ENCODE peak calls at places on chromosomes 6 and 20, in five cellular contexts. One of them, this sample, is unnamed.

GRCh38 chr6:164151161-164151728 is 736.7 kb downstream of the QKI start:
- DNase-seq in GM12878: no peak
- DNase-seq in fibroblast of mammary gland: no peak
- DNase-seq in neuronal stem cell: peak
- DNase-seq in PC-3: no peak
- DNase-seq in this sample: no peak

GRCh38 chr6:147821266-147821665 is 312.8 kb downstream of the SAMD5 start:
- DNase-seq in fibroblast of mammary gland: no peak
- DNase-seq in GM12878: no peak
- DNase-seq in PC-3: no peak
- DNase-seq in neuronal stem cell: peak
- DNase-seq in this sample: no peak

GRCh38 chr20:5715068-5715841 is 34.9 kb upstream of the SHLD1 start:
- DNase-seq in fibroblast of mammary gland: no peak
- DNase-seq in GM12878: no peak
- DNase-seq in neuronal stem cell: no peak
- DNase-seq in PC-3: peak
- DNase-seq in this sample: no peak

GRCh38 chr6:169867751-169868191 is 116.3 kb downstream of the ERMARD start:
- DNase-seq in GM12878: no peak
- DNase-seq in PC-3: no peak
- DNase-seq in neuronal stem cell: no peak
- DNase-seq in fibroblast of mammary gland: no peak
- DNase-seq in this sample: no peak

GRCh38 chr6:90939906-90940305 is 353.0 kb upstream of the MAP3K7 start:
- DNase-seq in PC-3: no peak
- DNase-seq in GM12878: no peak
- DNase-seq in fibroblast of mammary gland: no peak
- DNase-seq in neuronal stem cell: no peak
- DNase-seq in this sample: peak

GRCh38 chr6:150176152-150176551 is 33.3 kb downstream of the PPP1R14C start:
- DNase-seq in fibroblast of mammary gland: no peak
- DNase-seq in neuronal stem cell: no peak
- DNase-seq in PC-3: no peak
- DNase-seq in GM12878: no peak
- DNase-seq in this sample: no peak

GRCh38 chr20:24790746-24791283 is 158.3 kb upstream of the CST7 start:
- DNase-seq in fibroblast of mammary gland: no peak
- DNase-seq in neuronal stem cell: no peak
- DNase-seq in GM12878: no peak
- DNase-seq in PC-3: no peak
- DNase-seq in this sample: no peak

GRCh38 chr6:148323344-148323743 is 19.3 kb upstream of the SASH1 start:
- DNase-seq in neuronal stem cell: no peak
- DNase-seq in PC-3: peak
- DNase-seq in fibroblast of mammary gland: peak
- DNase-seq in GM12878: no peak
- DNase-seq in this sample: no peak

GRCh38 chr6:3208096-3208774 is 19.2 kb downstream of the TUBB2B start:
- DNase-seq in fibroblast of mammary gland: peak
- DNase-seq in neuronal stem cell: no peak
- DNase-seq in PC-3: no peak
- DNase-seq in GM12878: no peak
- DNase-seq in this sample: no peak

GRCh38 chr6:51342393-51342792 is 523.7 kb downstream of the TFAP2B start:
- DNase-seq in PC-3: no peak
- DNase-seq in neuronal stem cell: no peak
- DNase-seq in fibroblast of mammary gland: no peak
- DNase-seq in GM12878: no peak
- DNase-seq in this sample: no peak

GRCh38 chr20:49863666-49864065 is 51.0 kb downstream of the SLC9A8 start:
- DNase-seq in fibroblast of mammary gland: no peak
- DNase-seq in PC-3: no peak
- DNase-seq in GM12878: no peak
- DNase-seq in neuronal stem cell: no peak
- DNase-seq in this sample: no peak

GRCh38 chr6:19153981-19154295 is 683.2 kb upstream of the ID4 start:
- DNase-seq in fibroblast of mammary gland: no peak
- DNase-seq in GM12878: no peak
- DNase-seq in neuronal stem cell: no peak
- DNase-seq in PC-3: no peak
- DNase-seq in this sample: no peak

GRCh38 chr6:33621396-33622388 is 570 bp downstream of the ITPR3 start:
- DNase-seq in PC-3: peak
- DNase-seq in fibroblast of mammary gland: peak
- DNase-seq in GM12878: no peak
- DNase-seq in neuronal stem cell: no peak
- DNase-seq in this sample: no peak

GRCh38 chr6:11653028-11653583 is 115.6 kb downstream of the TMEM170B start:
- DNase-seq in PC-3: peak
- DNase-seq in GM12878: no peak
- DNase-seq in neuronal stem cell: no peak
- DNase-seq in fibroblast of mammary gland: peak
- DNase-seq in this sample: no peak

DNA sequence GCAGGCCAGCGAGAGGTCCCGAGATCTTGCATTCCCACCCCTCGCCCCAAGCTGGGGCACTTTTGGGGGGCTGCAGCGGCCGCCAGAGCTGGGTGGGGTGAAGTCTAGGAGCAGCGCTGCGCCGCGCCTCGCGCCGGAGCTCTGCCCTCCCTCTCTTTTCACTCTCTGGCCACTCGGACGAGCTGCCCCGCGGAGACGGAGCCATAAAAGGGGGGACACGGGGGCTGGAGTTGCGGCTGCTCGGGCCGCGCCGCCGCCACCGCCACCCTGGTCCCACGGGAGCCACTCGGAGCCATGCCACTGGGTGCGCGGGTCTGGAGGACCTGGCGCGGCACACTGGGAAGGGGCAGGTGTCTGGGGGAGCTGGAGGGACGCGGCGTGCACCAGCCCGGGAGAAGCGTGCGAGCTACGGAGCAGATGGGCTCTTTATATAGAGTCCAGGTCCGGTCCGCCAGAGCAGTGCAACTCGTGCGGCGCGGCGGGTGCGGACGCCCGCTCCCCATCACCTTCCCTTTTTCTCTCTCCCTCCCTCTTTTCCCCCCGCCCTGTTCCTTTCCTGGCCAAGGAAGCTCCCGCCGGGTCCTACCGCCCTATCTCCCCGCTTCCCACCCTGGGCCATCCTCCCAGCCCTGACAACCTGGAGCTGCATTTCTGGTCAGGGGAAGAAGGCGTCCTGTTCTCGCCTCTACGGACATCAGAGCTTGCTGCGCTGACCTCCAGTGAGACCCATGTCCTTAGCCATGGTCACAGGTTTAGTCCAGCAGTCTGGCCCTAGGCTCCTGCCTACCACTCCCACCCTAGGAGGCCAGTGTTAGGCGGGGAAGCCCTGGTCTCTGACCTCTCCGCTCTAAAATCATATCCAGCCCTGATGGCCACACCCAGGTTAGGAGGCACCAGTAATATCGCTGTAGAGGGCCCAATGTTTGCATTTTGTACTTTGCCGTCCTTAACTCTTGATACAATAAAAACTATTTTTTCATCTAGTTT is 883 bp upstream of the HTR1B start:
- DNase-seq in PC-3: no peak
- DNase-seq in neuronal stem cell: peak
- DNase-seq in GM12878: no peak
- DNase-seq in fibroblast of mammary gland: no peak
- DNase-seq in this sample: no peak
- H3K4me3 ChIP-seq in PC-3: no peak
- H3K4me3 ChIP-seq in neuronal stem cell: peak
- H3K4me3 ChIP-seq in GM12878: no peak
- H3K4me3 ChIP-seq in fibroblast of mammary gland: peak
- H3K4me3 ChIP-seq in this sample: no peak

DNA sequence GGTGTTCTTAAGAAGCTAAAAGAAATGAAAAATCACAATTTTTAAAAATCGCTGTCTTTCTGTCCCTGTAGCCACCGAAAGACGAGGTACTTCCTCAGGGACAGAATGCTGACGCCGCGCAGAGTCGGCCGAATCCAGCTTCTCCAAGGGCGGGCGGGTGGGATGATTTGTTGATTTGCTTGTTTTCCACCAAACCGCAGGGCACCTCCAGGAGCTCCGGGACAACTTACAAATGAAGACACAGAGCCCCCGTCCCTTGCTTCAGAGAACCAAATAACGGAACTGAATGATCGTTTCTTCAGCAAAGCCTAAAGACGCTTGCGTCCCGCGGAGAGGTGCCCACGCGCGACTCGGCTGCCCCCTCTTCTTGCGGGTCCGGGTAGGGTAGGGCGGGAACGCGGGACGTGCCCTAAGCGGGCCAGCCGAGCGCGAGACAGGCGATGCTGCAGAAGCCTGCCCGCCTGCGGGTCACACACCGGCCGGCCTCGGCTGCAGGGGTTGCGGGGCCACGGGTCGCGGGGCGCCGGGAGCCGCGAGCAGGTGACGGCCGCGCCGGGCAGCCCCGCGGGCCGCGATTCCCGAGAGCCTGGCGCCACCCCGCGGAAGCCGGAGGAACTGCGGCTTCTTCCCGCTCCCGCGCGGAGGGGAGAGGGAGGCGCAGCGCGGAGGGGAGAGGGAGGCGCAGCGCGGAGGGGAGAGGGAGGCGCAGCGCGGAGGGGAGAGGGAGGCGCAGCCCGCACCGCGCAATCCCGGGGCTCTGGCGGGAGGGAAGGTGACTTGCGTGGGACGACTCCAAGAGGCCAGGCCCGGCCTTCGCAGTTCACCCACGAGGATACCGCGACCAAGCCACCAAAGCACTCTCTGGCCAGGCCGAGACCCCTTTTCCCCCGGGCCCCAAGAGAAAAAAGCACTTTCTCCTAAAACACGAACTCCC is 7.7 kb upstream of the FOXF2 start:
- DNase-seq in PC-3: peak
- DNase-seq in neuronal stem cell: peak
- DNase-seq in GM12878: no peak
- DNase-seq in fibroblast of mammary gland: no peak
- DNase-seq in this sample: peak
- H3K4me3 ChIP-seq in PC-3: peak
- H3K4me3 ChIP-seq in neuronal stem cell: no peak
- H3K4me3 ChIP-seq in GM12878: no peak
- H3K4me3 ChIP-seq in fibroblast of mammary gland: no peak
- H3K4me3 ChIP-seq in this sample: no peak

DNA sequence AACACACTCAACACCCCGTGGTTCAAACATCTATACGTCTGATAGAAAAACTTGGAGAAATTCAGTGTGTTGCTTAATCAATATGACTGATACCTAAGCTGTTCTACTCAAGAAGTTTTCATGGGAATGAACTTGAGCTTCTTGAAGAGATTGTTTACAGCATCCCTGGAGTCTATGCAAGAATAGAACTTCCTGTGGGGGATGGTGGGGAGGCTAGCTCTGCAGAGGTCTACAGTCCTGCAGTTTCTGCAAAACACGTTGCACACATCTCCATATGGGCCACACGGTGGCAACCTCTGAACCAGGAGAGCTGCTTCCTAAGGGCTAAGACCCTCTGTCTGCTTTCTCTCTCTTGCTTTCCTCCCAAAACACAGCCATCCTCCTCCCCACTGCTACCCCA is 32.7 kb upstream of the FANCE start:
- DNase-seq in GM12878: no peak
- DNase-seq in PC-3: peak
- DNase-seq in fibroblast of mammary gland: peak
- DNase-seq in neuronal stem cell: no peak
- DNase-seq in this sample: no peak
- H3K4me3 ChIP-seq in GM12878: no peak
- H3K4me3 ChIP-seq in PC-3: no peak
- H3K4me3 ChIP-seq in fibroblast of mammary gland: no peak
- H3K4me3 ChIP-seq in neuronal stem cell: no peak
- H3K4me3 ChIP-seq in this sample: no peak

DNA sequence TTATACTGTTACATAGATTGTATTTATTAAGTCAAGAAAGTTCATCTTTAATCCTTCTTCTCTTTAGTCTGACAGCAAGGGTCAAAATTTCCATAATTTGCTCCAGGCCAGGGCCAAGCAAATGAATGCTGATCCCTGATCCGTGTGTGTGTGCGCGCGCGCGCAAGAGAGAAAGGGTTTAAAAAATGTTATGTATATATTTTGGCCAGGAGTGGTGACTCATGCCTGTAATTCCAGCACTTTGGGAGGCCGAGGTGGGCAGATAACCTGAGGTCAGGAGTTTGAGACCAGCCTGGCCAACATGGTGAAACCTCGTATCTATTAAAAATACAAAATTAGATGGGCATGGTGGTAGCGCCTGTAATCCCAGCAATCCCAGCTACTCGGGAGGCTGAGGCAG is 61.7 kb downstream of the GTF2H5 start:
- DNase-seq in fibroblast of mammary gland: no peak
- DNase-seq in PC-3: no peak
- DNase-seq in GM12878: no peak
- DNase-seq in neuronal stem cell: no peak
- DNase-seq in this sample: no peak
- H3K4me3 ChIP-seq in fibroblast of mammary gland: no peak
- H3K4me3 ChIP-seq in PC-3: no peak
- H3K4me3 ChIP-seq in GM12878: no peak
- H3K4me3 ChIP-seq in neuronal stem cell: no peak
- H3K4me3 ChIP-seq in this sample: no peak

DNA sequence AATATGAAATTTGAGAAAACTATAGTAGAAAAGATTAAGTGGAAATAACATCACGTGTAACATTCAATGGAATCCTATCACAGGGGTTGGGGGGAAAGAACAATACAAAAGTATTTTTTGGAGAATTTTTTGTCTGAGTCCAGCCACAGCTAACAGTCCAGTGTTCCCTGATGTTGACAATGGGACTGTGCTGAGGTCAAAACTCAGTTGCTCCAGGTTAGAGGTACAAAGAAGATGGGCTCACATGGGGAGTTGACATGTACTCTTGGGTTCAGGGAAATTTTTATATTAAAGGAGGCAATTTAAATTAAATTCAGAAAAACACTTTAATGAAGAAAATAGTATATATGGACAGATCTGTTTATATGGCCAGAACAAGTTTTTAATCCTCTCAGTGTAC is 995 bp downstream of the MYCT1 start:
- DNase-seq in PC-3: no peak
- DNase-seq in neuronal stem cell: no peak
- DNase-seq in fibroblast of mammary gland: no peak
- DNase-seq in GM12878: no peak
- DNase-seq in this sample: no peak
- H3K4me3 ChIP-seq in PC-3: no peak
- H3K4me3 ChIP-seq in neuronal stem cell: no peak
- H3K4me3 ChIP-seq in fibroblast of mammary gland: no peak
- H3K4me3 ChIP-seq in GM12878: no peak
- H3K4me3 ChIP-seq in this sample: no peak

GRCh38 chr20:63828951-63829350 is 2.1 kb downstream of the ZBTB46 start:
- DNase-seq in fibroblast of mammary gland: no peak
- DNase-seq in PC-3: no peak
- DNase-seq in GM12878: no peak
- DNase-seq in neuronal stem cell: no peak
- DNase-seq in this sample: no peak

GRCh38 chr20:63828124-63828523 is 2.9 kb downstream of the ZBTB46 start:
- DNase-seq in fibroblast of mammary gland: no peak
- DNase-seq in PC-3: no peak
- DNase-seq in GM12878: no peak
- DNase-seq in neuronal stem cell: no peak
- DNase-seq in this sample: no peak

GRCh38 chr20:63829943-63830820 is 882 bp downstream of the ZBTB46 start:
- DNase-seq in GM12878: no peak
- DNase-seq in neuronal stem cell: no peak
- DNase-seq in fibroblast of mammary gland: no peak
- DNase-seq in PC-3: no peak
- DNase-seq in this sample: no peak

GRCh38 chr20:63829598-63829942 is 1.5 kb downstream of the ZBTB46 start:
- DNase-seq in fibroblast of mammary gland: no peak
- DNase-seq in GM12878: no peak
- DNase-seq in PC-3: no peak
- DNase-seq in neuronal stem cell: no peak
- DNase-seq in this sample: no peak

GRCh38 chr20:63828545-63828944 is 2.5 kb downstream of the ZBTB46 start:
- DNase-seq in GM12878: no peak
- DNase-seq in neuronal stem cell: no peak
- DNase-seq in PC-3: no peak
- DNase-seq in fibroblast of mammary gland: no peak
- DNase-seq in this sample: no peak
- H3K4me3 ChIP-seq in GM12878: no peak
- H3K4me3 ChIP-seq in neuronal stem cell: no peak
- H3K4me3 ChIP-seq in PC-3: no peak
- H3K4me3 ChIP-seq in fibroblast of mammary gland: no peak
- H3K4me3 ChIP-seq in this sample: no peak